ENCODE peak calls at places on chromosomes 11 and 22, in four cellular contexts. One of them, this sample, is unnamed.
A peak's percentile ranks its signal among the peaks of the same experiment; 100 is the strongest.

GRCh38 chr22:18024276-18024939 is at the start of gene MICAL3:
- DNase-seq in mesendoderm: peak; percentile 43
- DNase-seq in IMR-90: peak; percentile 64
- DNase-seq in H9: peak; percentile 39
- DNase-seq in this sample: no peak

GRCh38 chr22:46023558-46023981 is 46.6 kb upstream of the WNT7B start:
- DNase-seq in IMR-90: peak; percentile 92
- DNase-seq in mesendoderm: peak; percentile 68
- DNase-seq in H9: no peak
- DNase-seq in this sample: no peak

GRCh38 chr22:40346178-40347064 is at the start of gene ADSL:
- DNase-seq in H9: peak; percentile 89
- DNase-seq in mesendoderm: peak; percentile 94
- DNase-seq in IMR-90: peak; percentile 79
- DNase-seq in this sample: peak; percentile 91

GRCh38 chr11:46718155-46719019 is 626 bp upstream of the F2 start:
- DNase-seq in H9: no peak
- DNase-seq in IMR-90: no peak
- DNase-seq in mesendoderm: peak; percentile 57
- DNase-seq in this sample: peak; percentile 46

GRCh38 chr11:133576351-133576750 is 44.0 kb upstream of the OPCML start:
- DNase-seq in H9: peak; percentile 80
- DNase-seq in mesendoderm: peak; percentile 68
- DNase-seq in IMR-90: no peak
- DNase-seq in this sample: no peak

GRCh38 chr22:44931077-44931540 is 78.7 kb downstream of the PHF21B start:
- DNase-seq in IMR-90: peak; percentile 29
- DNase-seq in mesendoderm: peak; percentile 23
- DNase-seq in H9: no peak
- DNase-seq in this sample: no peak

GRCh38 chr11:134536677-134537076 is 124.6 kb upstream of the B3GAT1 start:
- DNase-seq in H9: no peak
- DNase-seq in IMR-90: no peak
- DNase-seq in mesendoderm: no peak
- DNase-seq in this sample: no peak

GRCh38 chr11:113151502-113151901 is 162.9 kb upstream of the TTC12 start:
- DNase-seq in H9: no peak
- DNase-seq in mesendoderm: no peak
- DNase-seq in IMR-90: no peak
- DNase-seq in this sample: no peak

GRCh38 chr22:47398921-47399790 is 636.7 kb downstream of the TBC1D22A start:
- DNase-seq in H9: no peak
- DNase-seq in IMR-90: no peak
- DNase-seq in mesendoderm: no peak
- DNase-seq in this sample: no peak

GRCh38 chr11:120034176-120034575 is 103.7 kb downstream of the TRIM29 start:
- DNase-seq in mesendoderm: no peak
- DNase-seq in H9: no peak
- DNase-seq in IMR-90: no peak
- DNase-seq in this sample: peak; percentile 41

GRCh38 chr22:44380716-44381500 is 68.2 kb upstream of the SHISAL1 start:
- DNase-seq in mesendoderm: no peak
- DNase-seq in H9: no peak
- DNase-seq in IMR-90: no peak
- DNase-seq in this sample: no peak

GRCh38 chr22:48478529-48479265 is 1349.0 kb downstream of the BRD1 start:
- DNase-seq in H9: no peak
- DNase-seq in mesendoderm: no peak
- DNase-seq in IMR-90: no peak
- DNase-seq in this sample: no peak

GRCh38 chr11:45885274-45885920 is at the start of gene MAPK8IP1:
- DNase-seq in H9: peak; percentile 75
- DNase-seq in IMR-90: no peak
- DNase-seq in mesendoderm: peak; percentile 72
- DNase-seq in this sample: peak; percentile 82

DNA sequence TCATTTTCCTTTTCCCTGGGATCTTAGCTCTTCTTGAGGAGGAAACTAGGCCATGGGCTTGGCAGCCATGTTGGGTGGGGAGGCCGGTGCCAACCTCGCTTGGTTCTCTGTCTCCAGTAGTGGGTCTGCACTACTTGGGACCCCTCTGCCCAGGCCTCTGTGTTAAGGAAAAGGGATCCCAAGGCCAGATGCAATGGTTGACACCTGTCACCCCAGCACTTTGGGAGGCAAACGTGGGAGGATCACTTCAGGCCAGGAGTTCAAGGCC is 1.9 kb upstream of the ZDHHC8 start:
- DNase-seq in mesendoderm: no peak
- DNase-seq in IMR-90: no peak
- DNase-seq in H9: no peak
- DNase-seq in this sample: no peak
- H3K56ac ChIP-seq in mesendoderm: no peak overlapping the region
- H3K56ac ChIP-seq in IMR-90: no peak overlapping the region
- H3K56ac ChIP-seq in H9: no peak overlapping the region
- H3K56ac ChIP-seq in this sample: no peak overlapping the region

GRCh38 chr11:812390-812789 is 2.6 kb downstream of the RPLP2 start:
- DNase-seq in mesendoderm: no peak
- DNase-seq in IMR-90: no peak
- DNase-seq in H9: no peak
- DNase-seq in this sample: no peak

GRCh38 chr11:811446-812245 is 1.9 kb downstream of the RPLP2 start:
- DNase-seq in mesendoderm: peak; percentile 47
- DNase-seq in H9: no peak
- DNase-seq in IMR-90: no peak
- DNase-seq in this sample: no peak

GRCh38 chr11:810040-810567 is 337 bp downstream of the RPLP2 start:
- DNase-seq in H9: no peak
- DNase-seq in mesendoderm: no peak
- DNase-seq in IMR-90: no peak
- DNase-seq in this sample: no peak

GRCh38 chr11:808427-809286 is 1.1 kb upstream of the RPLP2 start:
- DNase-seq in IMR-90: no peak
- DNase-seq in mesendoderm: no peak
- DNase-seq in H9: no peak
- DNase-seq in this sample: no peak

DNA sequence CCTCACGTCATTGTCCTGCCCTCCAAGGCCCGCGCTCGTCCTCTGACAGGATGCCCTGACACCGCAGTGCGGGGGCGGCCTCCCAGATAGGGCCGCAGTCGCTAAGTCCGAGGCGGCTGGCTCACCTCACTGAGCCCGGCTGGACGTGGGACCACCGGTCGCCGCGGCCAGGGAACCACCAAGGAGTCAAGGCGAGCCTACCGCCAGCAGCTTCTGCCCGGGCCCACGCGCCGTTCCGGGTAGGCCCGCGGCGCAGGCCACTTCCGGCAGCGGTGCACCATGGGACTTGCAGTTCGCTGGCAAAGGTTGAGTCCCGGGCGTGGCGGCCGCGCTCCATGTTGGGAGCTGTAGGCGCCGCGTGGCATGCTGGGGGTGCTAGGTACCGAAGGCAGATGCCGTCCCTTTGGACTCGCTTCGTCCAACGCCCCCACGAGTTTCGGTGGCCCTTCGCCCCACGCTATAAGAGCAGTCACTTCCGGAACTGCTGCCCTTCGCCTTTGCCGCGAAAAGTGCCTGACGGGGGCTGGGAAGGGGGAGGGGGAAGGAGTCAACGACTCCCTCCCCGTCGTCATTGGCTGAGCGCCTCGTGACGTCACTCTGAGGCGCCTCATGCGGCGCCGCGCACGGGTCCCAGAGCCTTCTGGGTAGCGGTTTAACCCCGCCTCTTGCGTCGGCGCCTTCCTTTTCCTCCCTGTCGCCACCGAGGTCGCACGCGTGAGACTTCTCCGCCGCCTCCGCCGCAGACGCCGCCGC is at the start of gene RPLP2:
- DNase-seq in H9: peak; percentile 96
- DNase-seq in IMR-90: peak; percentile 95
- DNase-seq in mesendoderm: peak; percentile 98
- DNase-seq in this sample: peak; percentile 100
- H3K56ac ChIP-seq in H9: no peak within 1 kb of the TSS
- H3K56ac ChIP-seq in IMR-90: peak within 1 kb of the TSS; percentile 99
- H3K56ac ChIP-seq in mesendoderm: peak within 1 kb of the TSS; percentile 100
- H3K56ac ChIP-seq in this sample: peak within 1 kb of the TSS; percentile 99

GRCh38 chr22:36226189-36226588 is 13.1 kb downstream of the APOL2 start:
- DNase-seq in mesendoderm: no peak
- DNase-seq in IMR-90: no peak
- DNase-seq in H9: no peak
- DNase-seq in this sample: no peak

GRCh38 chr22:36223504-36223903 is 15.8 kb downstream of the APOL2 start:
- DNase-seq in mesendoderm: no peak
- DNase-seq in IMR-90: no peak
- DNase-seq in H9: no peak
- DNase-seq in this sample: no peak

GRCh38 chr22:36227396-36227795 is 11.9 kb downstream of the APOL2 start:
- DNase-seq in H9: no peak
- DNase-seq in IMR-90: no peak
- DNase-seq in mesendoderm: no peak
- DNase-seq in this sample: no peak

GRCh38 chr22:36224245-36224644 is 15.1 kb downstream of the APOL2 start:
- DNase-seq in mesendoderm: no peak
- DNase-seq in IMR-90: no peak
- DNase-seq in H9: no peak
- DNase-seq in this sample: no peak

GRCh38 chr22:36225333-36225922 is 13.9 kb downstream of the APOL2 start:
- DNase-seq in mesendoderm: no peak
- DNase-seq in H9: no peak
- DNase-seq in IMR-90: no peak
- DNase-seq in this sample: no peak
- H3K56ac ChIP-seq in mesendoderm: no peak overlapping the region
- H3K56ac ChIP-seq in H9: no peak overlapping the region
- H3K56ac ChIP-seq in IMR-90: no peak overlapping the region
- H3K56ac ChIP-seq in this sample: no peak overlapping the region

GRCh38 chr11:116586392-116586791 is 186.4 kb downstream of the BUD13 start:
- DNase-seq in mesendoderm: no peak
- DNase-seq in H9: no peak
- DNase-seq in IMR-90: no peak
- DNase-seq in this sample: no peak

GRCh38 chr11:116590844-116591575 is 181.8 kb downstream of the BUD13 start:
- DNase-seq in mesendoderm: no peak
- DNase-seq in IMR-90: no peak
- DNase-seq in H9: no peak
- DNase-seq in this sample: no peak

GRCh38 chr11:116595305-116595880 is 177.4 kb downstream of the BUD13 start:
- DNase-seq in H9: no peak
- DNase-seq in mesendoderm: no peak
- DNase-seq in IMR-90: no peak
- DNase-seq in this sample: no peak

GRCh38 chr11:116589402-116589801 is 183.4 kb downstream of the BUD13 start:
- DNase-seq in H9: no peak
- DNase-seq in IMR-90: no peak
- DNase-seq in mesendoderm: no peak
- DNase-seq in this sample: no peak
- H3K56ac ChIP-seq in H9: no peak overlapping the region
- H3K56ac ChIP-seq in IMR-90: no peak overlapping the region
- H3K56ac ChIP-seq in mesendoderm: no peak overlapping the region
- H3K56ac ChIP-seq in this sample: no peak overlapping the region

DNA sequence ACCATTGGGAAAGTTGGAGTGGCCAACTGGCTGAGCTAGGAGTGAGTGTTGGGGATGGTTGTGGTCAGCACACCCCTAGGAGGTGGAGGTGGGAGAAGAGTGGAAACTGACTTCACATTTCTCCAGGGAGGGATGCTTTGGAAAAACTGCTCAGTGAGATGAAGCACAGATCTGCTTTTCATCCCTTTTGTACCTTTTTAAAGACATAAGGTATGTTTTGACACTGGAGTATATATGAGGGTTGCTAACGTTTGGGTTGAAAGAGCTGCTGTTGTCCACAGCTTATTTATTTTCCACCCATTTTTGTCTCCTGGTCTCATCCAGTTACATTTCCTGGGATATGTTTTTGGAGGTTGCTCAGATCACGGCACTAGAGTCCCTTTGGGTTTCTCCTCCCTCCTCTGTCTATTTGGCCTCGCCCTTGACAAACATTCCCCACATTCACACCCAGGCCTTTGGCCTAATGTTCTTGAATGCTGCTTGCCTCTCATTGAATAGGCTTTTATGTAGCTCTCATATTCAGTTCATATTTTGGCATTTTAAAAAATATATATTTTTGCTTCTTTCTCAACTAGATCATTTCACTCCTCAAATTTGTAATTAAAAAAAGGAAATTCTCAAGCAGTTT is 8.3 kb downstream of the SREBF2 start:
- DNase-seq in IMR-90: no peak
- DNase-seq in H9: no peak
- DNase-seq in mesendoderm: no peak
- DNase-seq in this sample: no peak
- H3K56ac ChIP-seq in IMR-90: no peak overlapping the region
- H3K56ac ChIP-seq in H9: no peak overlapping the region
- H3K56ac ChIP-seq in mesendoderm: no peak overlapping the region
- H3K56ac ChIP-seq in this sample: no peak overlapping the region